ENCODE peak calls at places on chromosome 6, in five cellular contexts. E, G, L, W and H are unnamed samples.

GRCh38 chr6:156827382-156827781 is 50.2 kb downstream of the ARID1B start:
- DNase-seq in L (no peak), G (no peak), E (no peak), W (peak), H (no peak)

GRCh38 chr6:146111864-146112263 is 83.0 kb downstream of the GRM1 start:
- DNase-seq in W (no peak), E (no peak), L (no peak), G (no peak), H (no peak)

GRCh38 chr6:166156942-166157341 is 10.7 kb downstream of the TBXT start:
- DNase-seq in G (no peak), L (peak), W (no peak), E (peak), H (no peak)

GRCh38 chr6:128235556-128235955 is 284.8 kb downstream of the PTPRK start:
- DNase-seq in L (no peak), E (no peak), G (no peak), W (peak), H (no peak)

GRCh38 chr6:41191569-41191968 is 9.4 kb downstream of the TREML2 start:
- DNase-seq in G (peak), E (peak), L (peak), W (peak), H (peak)

GRCh38 chr6:143400258-143401059 is 50.0 kb downstream of the ADAT2 start:
- DNase-seq in G (no peak), L (peak), E (no peak), W (no peak), H (no peak)

GRCh38 chr6:132298344-132298949 is 102.8 kb downstream of the MOXD1 start:
- DNase-seq in W (peak), E (peak), L (peak), G (peak), H (peak)

GRCh38 chr6:124963416-124964083 is 1.3 kb downstream of the RNF217 start:
- DNase-seq in W (peak), E (no peak), L (no peak), G (no peak), H (no peak)

GRCh38 chr6:54717849-54718455 is 128.6 kb upstream of the FAM83B start:
- DNase-seq in G (peak), E (peak), W (peak), L (peak), H (peak)

GRCh38 chr6:149474108-149474935 is 10.5 kb downstream of the ZC3H12D start:
- DNase-seq in G (no peak), E (no peak), W (no peak), L (no peak), H (no peak)

GRCh38 chr6:163335671-163336545 is 78.6 kb upstream of the QKI start:
- DNase-seq in L (no peak), G (no peak), E (no peak), W (no peak), H (no peak)

GRCh38 chr6:43944908-43945777 is 175.1 kb downstream of the VEGFA start:
- DNase-seq in W (no peak), L (no peak), E (no peak), G (no peak), H (no peak)

GRCh38 chr6:38191418-38191817 is 371.9 kb downstream of the ZFAND3 start:
- DNase-seq in L (no peak), W (no peak), G (no peak), E (no peak), H (no peak)

GRCh38 chr6:31901415-31901952 is 402 bp downstream of the ZBTB12 start:
- DNase-seq in W (peak), L (peak), E (no peak), G (peak), H (no peak)

GRCh38 chr6:158361961-158362634 is 49.8 kb downstream of the TULP4 start:
- DNase-seq in E (no peak), G (no peak), W (peak), L (no peak), H (no peak)

GRCh38 chr6:139979021-139979721 is 604.7 kb upstream of the CITED2 start:
- DNase-seq in L (no peak), E (no peak), W (peak), G (no peak), H (no peak)

GRCh38 chr6:98946877-98947410 is 802 bp downstream of the FBXL4 start:
- DNase-seq in W (peak), G (peak), E (no peak), L (peak), H (no peak)

GRCh38 chr6:106519460-106520394 is 109.6 kb downstream of the RTN4IP1 start:
- DNase-seq in W (peak), E (peak), G (no peak), L (no peak), H (no peak)

GRCh38 chr6:138499303-138499991 is at the start of gene NHSL1:
- DNase-seq in L (no peak), W (no peak), E (no peak), G (peak), H (no peak)

GRCh38 chr6:168956884-168957730 is 296.5 kb downstream of the THBS2 start:
- DNase-seq in L (peak), G (peak), E (peak), W (peak), H (peak)

GRCh38 chr6:149636116-149636515 is 12.4 kb downstream of the KATNA1 start:
- DNase-seq in G (no peak), W (peak), E (peak), L (peak), H (no peak)

GRCh38 chr6:8414844-8415243 is 20.5 kb downstream of the SLC35B3 start:
- DNase-seq in G (no peak), L (no peak), E (no peak), W (no peak), H (no peak)